ENCODE peak calls at places on chromosomes 4 and X, in eight cellular contexts. Z is CD8-positive, alpha-beta T cell; O is psoas muscle; D is tibial nerve; B is endodermal cell; C is right atrium auricular region; W is astrocyte; K is esophagus squamous epithelium. X is an unnamed sample.

GRCh38 chr4:125826801-125827200 is 512.0 kb downstream of the FAT4 start:
- DNase-seq in W (peak; percentile 78), C (no peak), D (no peak), B (no peak), K (no peak), Z (no peak), O (no peak), X (no peak)

GRCh38 chrX:13666836-13667235 is 13.9 kb downstream of the TCEANC start:
- DNase-seq in W (no peak), O (no peak), K (no peak), D (no peak), C (no peak), B (no peak), Z (no peak), X (no peak)

GRCh38 chr4:180500146-180500545 is 1743.1 kb upstream of the TENM3 start:
- DNase-seq in C (no peak), D (no peak), W (no peak), B (no peak), Z (no peak), K (no peak), O (no peak), X (no peak)

GRCh38 chr4:74738756-74739155 is 55.6 kb downstream of the BTC start:
- DNase-seq in K (no peak), D (no peak), C (no peak), W (no peak), Z (no peak), O (no peak), B (no peak), X (no peak)

GRCh38 chr4:40046311-40046980 is 10.2 kb upstream of the N4BP2 start:
- DNase-seq in K (no peak), B (no peak), W (peak; percentile 77), Z (no peak), D (no peak), C (peak; percentile 70), O (no peak), X (no peak)

GRCh38 chr4:189845145-189845846 is 95.4 kb upstream of the FRG1 start:
- DNase-seq in D (no peak), W (peak; percentile 2), C (no peak), Z (no peak), B (no peak), K (no peak), O (no peak), X (no peak)

GRCh38 chr4:16290681-16291420 is 64.6 kb upstream of the TAPT1 start:
- DNase-seq in O (no peak), C (no peak), B (no peak), D (no peak), K (no peak), W (no peak), Z (no peak), X (no peak)

GRCh38 chrX:9286234-9286633 is 178.6 kb upstream of the TBL1X start:
- DNase-seq in Z (no peak), C (no peak), O (no peak), D (no peak), B (no peak), K (no peak), W (no peak), X (no peak)

GRCh38 chrX:102720237-102721168 is at the start of gene GPRASP3:
- DNase-seq in B (peak; percentile 50), K (no peak), W (peak; percentile 66), Z (peak; percentile 75), O (peak; percentile 86), D (peak; percentile 64), C (peak; percentile 80), X (no peak)

GRCh38 chr4:103375278-103375677 is 177.1 kb upstream of the CENPE start:
- DNase-seq in K (no peak), W (peak; percentile 65), B (no peak), C (no peak), O (no peak), Z (no peak), D (no peak), X (no peak)

GRCh38 chrX:68355629-68355920 is 77.7 kb downstream of the OPHN1 start:
- DNase-seq in B (no peak), Z (no peak), O (no peak), W (no peak), C (no peak), K (no peak), D (no peak), X (no peak)

GRCh38 chr4:168656055-168656660 is 159.3 kb downstream of the PALLD start:
- DNase-seq in B (no peak), D (no peak), W (peak; percentile 92), Z (no peak), K (no peak), C (no peak), O (no peak), X (no peak)

GRCh38 chr4:80049402-80049801 is 23.6 kb downstream of the ANTXR2 start:
- DNase-seq in O (no peak), D (no peak), W (no peak), K (no peak), B (no peak), Z (no peak), C (no peak), X (no peak)

GRCh38 chr4:136687596-136687995 is 844.7 kb downstream of the PCDH18 start:
- DNase-seq in C (no peak), W (no peak), O (no peak), D (no peak), B (no peak), K (no peak), Z (no peak), X (no peak)

GRCh38 chrX:79181401-79181800 is 36.9 kb downstream of the GPR174 start:
- DNase-seq in Z (no peak), D (no peak), C (no peak), W (no peak), K (no peak), B (no peak), O (no peak), X (no peak)

GRCh38 chr4:55910140-55910539 is 38.6 kb upstream of the CEP135 start:
- DNase-seq in D (no peak), O (no peak), W (peak; percentile 26), B (no peak), K (no peak), Z (no peak), C (no peak), X (no peak)

GRCh38 chr4:34633216-34633615 is 1611.1 kb downstream of the ARAP2 start:
- DNase-seq in Z (no peak), B (no peak), K (no peak), C (no peak), W (no peak), D (no peak), O (no peak), X (no peak)

GRCh38 chr4:5098176-5098575 is 46.9 kb downstream of the STK32B start:
- DNase-seq in D (no peak), K (no peak), C (no peak), Z (no peak), W (no peak), B (no peak), O (no peak), X (no peak)

DNA sequence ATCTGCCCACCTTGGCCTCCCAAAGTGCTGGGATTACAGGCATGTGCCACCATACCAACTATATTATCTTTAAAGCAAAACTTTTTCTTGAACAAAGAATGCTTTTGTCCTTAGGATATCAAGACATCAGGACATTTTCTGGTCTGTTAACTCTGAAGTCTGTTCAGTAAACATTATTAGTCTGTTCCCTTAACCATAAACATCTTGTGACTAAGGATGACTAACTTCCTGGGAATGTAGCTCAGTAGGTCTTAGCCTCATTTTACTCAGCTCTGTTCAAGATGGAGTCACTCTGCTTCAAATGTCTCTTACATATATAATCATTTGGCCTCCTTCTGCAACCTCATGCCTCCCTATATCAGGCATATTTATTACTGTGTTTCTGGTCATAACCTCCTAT is 122.9 kb downstream of the UBE2NL start:
- DNase-seq in Z (no peak), D (no peak), C (no peak), O (no peak), W (peak; percentile 10), K (no peak), B (no peak), X (no peak)
- H3K4me1 ChIP-seq in Z (no peaks in the 10 kb centered on the region), D (no peaks in the 10 kb centered on the region), C (no peaks in the 10 kb centered on the region), O (no peaks in the 10 kb centered on the region), W (no peaks in the 10 kb centered on the region), K (no peaks in the 10 kb centered on the region), B (no peaks in the 10 kb centered on the region), X (no peaks in the 10 kb centered on the region)

GRCh38 chrX:124293810-124294209 is 38.6 kb upstream of the TEX13D start:
- DNase-seq in B (no peak), O (no peak), W (no peak), Z (no peak), C (no peak), D (no peak), K (no peak), X (no peak)

DNA sequence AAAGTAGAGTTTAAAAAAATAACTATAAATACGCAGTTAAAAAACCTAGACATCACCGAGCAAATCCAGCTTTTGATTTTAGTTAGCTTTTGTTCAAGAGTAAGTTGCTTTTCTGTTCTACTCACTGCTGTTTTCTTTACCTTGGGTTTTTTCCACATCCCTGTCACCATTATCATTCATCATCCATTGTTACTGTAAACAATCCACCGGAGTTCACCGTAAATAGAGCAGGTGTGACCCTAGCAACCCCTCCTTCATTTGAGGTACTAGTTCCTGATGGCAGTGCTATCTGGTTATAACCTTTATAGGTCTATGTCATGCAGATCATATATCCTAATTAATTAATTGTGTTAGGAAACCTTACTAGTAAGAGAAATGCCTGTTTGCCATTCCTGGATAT is 43.0 kb upstream of the TEX13D start:
- DNase-seq in C (no peak), D (no peak), W (no peak), K (no peak), Z (no peak), O (no peak), B (no peak), X (no peak)
- H3K27ac ChIP-seq in C (no peak overlapping the region), D (no peak overlapping the region), W (no peak overlapping the region), K (no peak overlapping the region), Z (no peak overlapping the region), O (no peak overlapping the region), B (no peak overlapping the region), X (no peak overlapping the region)

GRCh38 chr4:94400191-94400590 is 51.6 kb upstream of the PDLIM5 start:
- DNase-seq in O (no peak), C (no peak), K (no peak), D (no peak), B (no peak), W (no peak), Z (no peak), X (no peak)
- H3K4me1 ChIP-seq in O (no peaks in the 10 kb centered on the region), C (no peaks in the 10 kb centered on the region), K (no peaks in the 10 kb centered on the region), D (no peaks in the 10 kb centered on the region), B (no peaks in the 10 kb centered on the region), W (no peaks in the 10 kb centered on the region), Z (no peaks in the 10 kb centered on the region), X (peaks cover 4% of the 10 kb centered on the region)

GRCh38 chr4:95445251-95445650 is 103.5 kb downstream of the UNC5C start:
- DNase-seq in B (no peak), W (no peak), D (no peak), C (no peak), K (no peak), Z (no peak), O (no peak), X (no peak)

GRCh38 chr4:95450294-95450693 is 98.5 kb downstream of the UNC5C start:
- DNase-seq in K (no peak), W (no peak), Z (no peak), B (no peak), D (no peak), O (no peak), C (no peak), X (no peak)

DNA sequence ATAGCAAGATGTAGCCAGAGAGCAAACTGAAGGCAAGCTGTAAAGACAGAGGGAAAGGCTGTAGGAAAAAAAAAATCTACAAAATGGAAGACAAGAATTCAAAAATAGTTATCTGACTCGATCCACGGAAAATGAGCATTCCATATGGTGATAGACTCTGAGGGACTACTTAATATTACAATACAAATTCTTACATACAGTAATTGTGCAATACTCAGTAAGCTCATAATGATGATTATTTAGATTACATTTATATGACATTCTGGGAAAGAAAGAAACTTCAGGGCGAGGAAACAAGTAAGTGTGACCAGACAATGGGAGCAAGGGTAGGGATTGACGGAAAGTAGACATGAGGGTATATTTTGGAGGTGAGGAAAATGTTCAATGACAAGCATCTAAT is 102.6 kb downstream of the UNC5C start:
- DNase-seq in C (no peak), O (no peak), W (no peak), K (no peak), B (no peak), D (no peak), Z (no peak), X (no peak)
- H3K27ac ChIP-seq in C (no peak overlapping the region), O (no peak overlapping the region), W (no peak overlapping the region), K (no peak overlapping the region), B (no peak overlapping the region), D (no peak overlapping the region), Z (no peak overlapping the region), X (no peak overlapping the region)